ENCODE peak calls at places on chromosomes 7 and 10, in nine cellular contexts. B is GM23338, V is HCT116, U is A549, E is K562, M is SK-N-SH, T is GM12878, W is HepG2, K is HL-60. J is an unnamed sample.

GRCh38 chr10:125344573-125345121 is 184.3 kb upstream of the CTBP2 start:
- DNase-seq in B (no peak), K (no peak), V (no peak), E (no peak), U (peak), M (peak), W (no peak), T (peak), J (no peak)

GRCh38 chr10:62084434-62084833 is 182.9 kb downstream of the ARID5B start:
- DNase-seq in U (no peak), M (no peak), T (no peak), V (no peak), K (no peak), W (no peak), B (no peak), E (no peak), J (no peak)

GRCh38 chr7:157898802-157899201 is 562.0 kb downstream of the DNAJB6 start:
- DNase-seq in K (no peak), W (no peak), M (no peak), E (no peak), T (no peak), V (no peak), U (no peak), B (no peak), J (no peak)

GRCh38 chr7:114922151-114922651 is 307 bp downstream of the MDFIC start:
- DNase-seq in B (peak), W (no peak), K (no peak), E (no peak), V (no peak), U (peak), M (peak), T (no peak), J (no peak)

GRCh38 chr7:55065511-55066229 is 46.9 kb downstream of the EGFR start:
- DNase-seq in M (no peak), V (peak), K (no peak), E (no peak), T (peak), U (peak), W (peak), B (peak), J (peak)

GRCh38 chr10:84407390-84408049 is 79.1 kb downstream of the CCSER2 start:
- DNase-seq in T (no peak), V (no peak), E (no peak), K (no peak), U (no peak), M (peak), W (no peak), B (no peak), J (no peak)

GRCh38 chr10:3499120-3499519 is 285.9 kb downstream of the KLF6 start:
- DNase-seq in K (no peak), B (peak), W (no peak), V (no peak), T (no peak), M (no peak), E (no peak), U (no peak), J (no peak)

GRCh38 chr10:3764626-3765375 is 20.2 kb downstream of the KLF6 start:
- DNase-seq in W (no peak), E (no peak), T (no peak), M (no peak), B (no peak), K (no peak), V (no peak), U (no peak), J (no peak)

GRCh38 chr7:110595694-110596093 is 495.2 kb upstream of the LRRN3 start:
- DNase-seq in T (no peak), M (no peak), V (no peak), W (no peak), U (no peak), K (no peak), E (no peak), B (no peak), J (no peak)

GRCh38 chr7:29217112-29217511 is 22.5 kb downstream of the CHN2 start:
- DNase-seq in T (no peak), W (no peak), M (no peak), B (peak), K (no peak), E (no peak), V (no peak), U (no peak), J (no peak)

GRCh38 chr7:47183896-47184629 is 397.8 kb downstream of the TNS3 start:
- DNase-seq in E (no peak), M (no peak), V (no peak), B (no peak), U (no peak), W (no peak), T (no peak), K (no peak), J (no peak)

GRCh38 chr10:19493917-19494316 is 322.3 kb upstream of the PLXDC2 start:
- DNase-seq in U (no peak), K (no peak), E (no peak), B (peak), W (no peak), M (no peak), V (no peak), T (no peak), J (no peak)

GRCh38 chr7:151249034-151249731 is 689 bp upstream of the SMARCD3 start:
- DNase-seq in W (no peak), K (no peak), M (peak), B (peak), U (peak), E (peak), V (no peak), T (no peak), J (no peak)

GRCh38 chr10:77989081-77989724 is 40.1 kb downstream of the POLR3A start:
- DNase-seq in T (no peak), K (no peak), U (no peak), E (no peak), B (no peak), M (no peak), V (no peak), W (peak), J (no peak)

GRCh38 chr7:85508642-85509429 is 322.0 kb upstream of the SEMA3D start:
- DNase-seq in B (no peak), T (no peak), V (no peak), K (no peak), M (no peak), U (no peak), W (no peak), E (no peak), J (no peak)

GRCh38 chr7:123727071-123727837 is 21.5 kb downstream of the WASL start:
- DNase-seq in V (no peak), M (no peak), E (no peak), T (no peak), K (no peak), B (no peak), W (peak), U (no peak), J (no peak)

GRCh38 chr10:133163889-133164815 is 4.1 kb downstream of the KNDC1 start:
- DNase-seq in B (peak), T (no peak), M (no peak), W (no peak), V (no peak), K (no peak), U (no peak), E (no peak), J (no peak)

DNA sequence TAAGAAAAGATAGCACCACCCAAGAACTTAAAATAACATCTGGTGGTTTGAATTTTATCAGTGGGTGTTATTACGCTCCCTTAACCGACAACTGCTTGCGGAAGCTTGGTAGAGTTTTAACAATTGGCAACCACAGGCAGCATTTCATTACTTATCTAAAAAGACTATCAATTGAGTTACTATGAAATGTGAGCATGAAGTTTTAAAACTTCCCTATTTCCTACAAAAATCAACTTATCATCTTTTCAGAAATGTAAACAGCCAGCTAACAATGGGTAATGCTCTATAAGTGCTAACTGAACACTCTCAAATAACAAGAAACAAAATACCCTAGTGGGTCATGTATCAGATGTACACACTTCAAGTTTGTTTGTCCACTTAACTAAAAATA is 68.8 kb downstream of the OSBPL3 start:
- DNase-seq in U (no peak), K (no peak), M (no peak), W (no peak), T (peak), V (no peak), B (no peak), E (no peak), J (no peak)
- H3K4me3 ChIP-seq in U (no peak), K (no peak), M (no peak), W (no peak), T (peak), V (no peak), B (no peak), E (no peak), J (no peak)

GRCh38 chr7:23410446-23411183 is 59.7 kb downstream of the IGF2BP3 start:
- DNase-seq in B (no peak), U (no peak), T (peak), E (no peak), W (no peak), M (no peak), K (no peak), V (no peak), J (no peak)

GRCh38 chr7:23404546-23405239 is 65.6 kb downstream of the IGF2BP3 start:
- DNase-seq in B (no peak), K (no peak), W (no peak), M (no peak), U (no peak), V (no peak), E (no peak), T (no peak), J (no peak)

GRCh38 chr7:23403970-23404369 is 66.3 kb downstream of the IGF2BP3 start:
- DNase-seq in K (no peak), V (no peak), E (no peak), U (no peak), B (no peak), T (no peak), W (no peak), M (no peak), J (no peak)

DNA sequence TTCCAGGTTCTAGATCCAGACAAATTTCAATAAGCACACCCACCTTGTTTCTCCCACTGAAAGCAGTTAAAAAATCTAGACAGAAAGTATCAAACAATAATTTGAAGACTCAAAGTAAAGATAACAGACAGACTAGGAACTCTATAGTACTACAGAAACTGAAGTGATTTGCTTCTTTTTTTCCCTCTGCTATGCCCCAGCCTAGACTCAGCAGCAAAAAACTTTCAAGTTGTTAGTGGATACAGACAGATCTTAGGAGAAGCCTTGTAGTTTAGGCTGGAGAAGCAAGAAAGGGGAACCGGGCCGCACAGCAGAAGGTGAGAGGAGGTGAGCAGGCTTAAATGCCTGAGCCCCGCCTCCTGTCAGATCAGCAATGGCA is 65.1 kb downstream of the IGF2BP3 start:
- DNase-seq in W (no peak), U (no peak), V (no peak), K (no peak), E (no peak), B (no peak), M (no peak), T (no peak), J (no peak)
- TF ChIP-seq REST in W (no peak), U (no peak), V (no peak), K (no peak), E (no peak), B (no peak), M (no peak), T (no peak), J (no peak)

GRCh38 chr7:1501487-1502270 is 2.5 kb downstream of the INTS1 start:
- DNase-seq in T (no peak), U (no peak), M (no peak), W (no peak), V (no peak), K (no peak), E (no peak), B (no peak), J (no peak)

GRCh38 chr7:1502845-1503244 is 1.3 kb downstream of the INTS1 start:
- DNase-seq in B (no peak), U (no peak), K (no peak), E (no peak), M (no peak), V (no peak), W (no peak), T (no peak), J (no peak)

GRCh38 chr7:1498370-1499305 is 5.6 kb downstream of the INTS1 start:
- DNase-seq in M (no peak), U (no peak), B (no peak), T (no peak), E (no peak), K (no peak), V (no peak), W (no peak), J (no peak)

GRCh38 chr7:1499367-1500029 is 4.7 kb downstream of the INTS1 start:
- DNase-seq in B (no peak), V (no peak), M (no peak), W (no peak), E (no peak), U (no peak), K (no peak), T (no peak), J (no peak)

GRCh38 chr7:1500064-1500807 is 4.0 kb downstream of the INTS1 start:
- DNase-seq in E (no peak), V (no peak), B (no peak), U (no peak), K (no peak), W (no peak), M (no peak), T (no peak), J (no peak)
- H3K27ac ChIP-seq in E (no peak), V (no peak), B (no peak), U (no peak), K (no peak), W (no peak), M (no peak), T (no peak), J (no peak)

GRCh38 chr10:113430634-113431033 is 122.2 kb upstream of the HABP2 start:
- DNase-seq in V (no peak), M (no peak), K (no peak), T (no peak), E (no peak), B (no peak), W (no peak), U (no peak), J (no peak)
- H3K4me3 ChIP-seq in V (no peak), M (no peak), K (no peak), T (no peak), E (no peak), B (no peak), W (no peak), U (no peak), J (no peak)

GRCh38 chr7:144738708-144739314 is 97.0 kb downstream of the TPK1 start:
- DNase-seq in U (peak), W (peak), M (peak), V (peak), K (no peak), T (no peak), E (peak), B (peak), J (peak)
- TF ChIP-seq REST in U (no peak), W (no peak), M (no peak), V (no peak), K (no peak), T (no peak), E (no peak), B (no peak), J (no peak)

GRCh38 chr10:114075093-114075492 is 31.4 kb downstream of the ADRB1 start:
- DNase-seq in T (no peak), K (no peak), E (no peak), U (no peak), B (no peak), W (no peak), M (no peak), V (no peak), J (no peak)
- H3K27ac ChIP-seq in T (no peak), K (no peak), E (no peak), U (no peak), B (no peak), W (no peak), M (no peak), V (no peak), J (no peak)